ENCODE peak calls at places on chromosome 11, in eight cellular contexts. Z is AG08395; L is Caki2; I is Peyer's patch; K is stimulated activated CD4-positive, alpha-beta T cell treated with anti-CD3 and anti-CD28 coated beads, Interleukin-4, amount 100 ng/mL, for 24 hours; G is AG10803; X is PC-3; S is activated T-cell treated with anti-CD3 and anti-CD28 coated beads, Interleukin-2, amount 50 U/mL, for 4 hours. Q is an unnamed sample.

GRCh38 chr11:31720225-31720624 is 90.9 kb downstream of the PAX6 start:
- DNase-seq in L (no peak), I (no peak), X (no peak), S (no peak), G (no peak), Z (no peak), K (no peak), Q (no peak)

GRCh38 chr11:126919147-126919823 is 81.3 kb downstream of the KIRREL3 start:
- DNase-seq in I (no peak), X (no peak), Z (no peak), S (no peak), G (no peak), K (no peak), L (peak; percentile 2), Q (no peak)

GRCh38 chr11:67449116-67449844 is 3.2 kb downstream of the GPR152 start:
- DNase-seq in L (no peak), X (no peak), G (no peak), K (no peak), S (no peak), I (no peak), Z (no peak), Q (no peak)

GRCh38 chr11:41947392-41947791 is 487.9 kb upstream of the LRRC4C start:
- DNase-seq in Z (no peak), X (no peak), I (no peak), K (no peak), G (no peak), S (no peak), L (no peak), Q (no peak)

GRCh38 chr11:45030778-45031177 is 80.1 kb upstream of the TP53I11 start:
- DNase-seq in X (no peak), G (no peak), S (no peak), Z (no peak), I (no peak), L (no peak), K (no peak), Q (no peak)

GRCh38 chr11:119673389-119674336 is 55.3 kb downstream of the NECTIN1 start:
- DNase-seq in X (no peak), Z (no peak), S (no peak), K (peak; percentile 14), G (no peak), L (no peak), I (no peak), Q (no peak)

GRCh38 chr11:99015634-99016454 is 4.9 kb upstream of the CNTN5 start:
- DNase-seq in I (no peak), G (peak; percentile 47), Z (peak; percentile 28), X (peak; percentile 74), K (no peak), L (peak; percentile 22), S (no peak), Q (no peak)

GRCh38 chr11:101741479-101742175 is 157.8 kb upstream of the TRPC6 start:
- DNase-seq in S (no peak), G (no peak), X (no peak), I (no peak), K (no peak), Z (no peak), L (no peak), Q (no peak)

GRCh38 chr11:5808500-5809121 is at the start of gene OR52N2:
- DNase-seq in K (peak; percentile 75), I (peak; percentile 54), X (peak; percentile 79), Z (peak; percentile 63), S (peak; percentile 68), G (peak; percentile 65), L (peak; percentile 36), Q (peak; percentile 65)

GRCh38 chr11:36041988-36042606 is 98.2 kb downstream of the LDLRAD3 start:
- DNase-seq in G (peak; percentile 22), X (peak; percentile 16), S (no peak), L (peak; percentile 2), I (no peak), K (no peak), Z (peak; percentile 39), Q (no peak)

GRCh38 chr11:119505861-119506260 is 82.9 kb upstream of the THY1 start:
- DNase-seq in I (no peak), G (peak; percentile 16), L (no peak), X (no peak), K (no peak), S (no peak), Z (peak; percentile 41), Q (no peak)

GRCh38 chr11:128745296-128746183 is 51.7 kb downstream of the FLI1 start:
- DNase-seq in S (no peak), X (no peak), K (no peak), G (peak; percentile 72), L (no peak), I (no peak), Z (peak; percentile 78), Q (no peak)

Q was measured in activated CD4-positive, CD25-positive, alpha-beta regulatory T cell treated with anti-CD3 and anti-CD28 coated beads, Interleukin-2, amount 50 U/mL, for 72 hours.